ENCODE peak calls at places on chromosomes 5 and 9, in seven cellular contexts. V, N, P, K, C, J and M are unnamed samples.
A peak's percentile ranks its signal among the peaks of the same experiment; 100 is the strongest.

GRCh38 chr5:98771389-98772109 is 1.9 kb upstream of the RGMB start:
- DNase-seq in J (peak; percentile 89), N (peak; percentile 86), P (peak; percentile 95), K (no peak), V (peak; percentile 54), C (peak; percentile 68), M (peak; percentile 92)

GRCh38 chr5:122726990-122727616 is 47.8 kb upstream of the SNX2 start:
- DNase-seq in P (peak; percentile 77), V (no peak), J (no peak), K (no peak), C (no peak), N (no peak), M (peak; percentile 43)

GRCh38 chr9:101458955-101459631 is 23.5 kb upstream of the ALDOB start:
- DNase-seq in J (peak; percentile 96), C (peak; percentile 27), K (peak; percentile 51), N (peak; percentile 38), P (peak; percentile 83), V (peak; percentile 83), M (peak; percentile 85)

GRCh38 chr5:135384898-135385297 is 14.1 kb downstream of the MACROH2A1 start:
- DNase-seq in N (no peak), J (no peak), K (no peak), C (no peak), V (no peak), P (no peak), M (no peak)

GRCh38 chr5:133967124-133967523 is 1.3 kb downstream of the C5orf15 start:
- DNase-seq in P (no peak), K (no peak), V (no peak), C (no peak), J (no peak), N (no peak), M (peak; percentile 30)

GRCh38 chr5:140556438-140556837 is 835 bp downstream of the SRA1 start:
- DNase-seq in V (no peak), N (no peak), K (no peak), C (no peak), J (no peak), P (peak; percentile 46), M (peak; percentile 41)

GRCh38 chr5:147648597-147648996 is 133.9 kb downstream of the JAKMIP2 start:
- DNase-seq in J (no peak), P (no peak), N (no peak), C (no peak), K (no peak), V (no peak), M (no peak)

GRCh38 chr5:35963381-35963843 is 25.0 kb upstream of the CAPSL start:
- DNase-seq in P (peak; percentile 20), N (no peak), K (no peak), V (peak; percentile 69), C (no peak), J (peak; percentile 62), M (peak; percentile 8)

GRCh38 chr5:60196382-60197113 is 303.0 kb upstream of the PDE4D start:
- DNase-seq in V (no peak), P (peak; percentile 72), J (peak; percentile 51), K (no peak), C (peak; percentile 33), N (no peak), M (peak; percentile 93)

GRCh38 chr5:37771731-37772130 is 68.1 kb downstream of the GDNF start:
- DNase-seq in C (peak; percentile 88), K (no peak), J (no peak), P (peak; percentile 98), V (no peak), N (no peak), M (peak; percentile 95)

GRCh38 chr9:109109962-109110325 is 9.8 kb downstream of the TMEM245 start:
- DNase-seq in V (no peak), P (no peak), C (peak; percentile 8), N (no peak), J (no peak), K (no peak), M (peak; percentile 36)

GRCh38 chr5:72355706-72356299 is 35.6 kb downstream of the PTCD2 start:
- DNase-seq in J (peak; percentile 74), K (no peak), P (peak; percentile 22), N (peak; percentile 15), V (peak; percentile 45), C (no peak), M (peak; percentile 59)

GRCh38 chr5:68656936-68657857 is 436.6 kb upstream of the SLC30A5 start:
- DNase-seq in K (peak; percentile 27), V (peak; percentile 51), N (no peak), P (no peak), J (peak; percentile 88), C (peak; percentile 35), M (no peak)

GRCh38 chr9:70563437-70564204 is 149.2 kb upstream of the KLF9 start:
- DNase-seq in P (peak; percentile 76), V (no peak), K (no peak), C (no peak), J (no peak), N (no peak), M (peak; percentile 99)

GRCh38 chr9:133576591-133577462 is 32.4 kb downstream of the FAM163B start:
- DNase-seq in C (no peak), K (no peak), P (peak; percentile 28), V (no peak), J (no peak), N (no peak), M (no peak)

GRCh38 chr9:133572821-133573361 is 36.3 kb downstream of the FAM163B start:
- DNase-seq in J (no peak), N (no peak), V (no peak), K (no peak), P (no peak), C (no peak), M (no peak)

GRCh38 chr9:133573791-133574515 is 35.2 kb downstream of the FAM163B start:
- DNase-seq in V (no peak), N (no peak), C (no peak), K (no peak), P (no peak), J (no peak), M (no peak)

GRCh38 chr9:133575673-133576590 is 33.3 kb downstream of the FAM163B start:
- DNase-seq in N (no peak), J (no peak), V (no peak), C (no peak), P (no peak), K (no peak), M (no peak)

GRCh38 chr9:133574791-133575672 is 34.2 kb downstream of the FAM163B start:
- DNase-seq in K (no peak), P (no peak), J (no peak), C (no peak), N (no peak), V (no peak), M (no peak)
- H3K9ac ChIP-seq in K (no peak overlapping the region), P (no peak overlapping the region), J (no peak overlapping the region), C (no peak overlapping the region), N (no peak overlapping the region), V (no peak overlapping the region), M (no peak overlapping the region)

GRCh38 chr5:173691931-173692330 is 75.5 kb upstream of the BOD1 start:
- DNase-seq in C (no peak), N (no peak), P (no peak), K (no peak), J (no peak), V (no peak), M (no peak)
- H2BK120ac ChIP-seq in C (no peak overlapping the region), N (no peak overlapping the region), P (no peak overlapping the region), K (no peak overlapping the region), J (no peak overlapping the region), V (no peak overlapping the region), M (no peak overlapping the region)

GRCh38 chr5:109016300-109016699 is 268.6 kb downstream of the FER start:
- DNase-seq in N (no peak), J (no peak), C (no peak), V (no peak), P (peak; percentile 37), K (no peak), M (peak; percentile 45)

DNA sequence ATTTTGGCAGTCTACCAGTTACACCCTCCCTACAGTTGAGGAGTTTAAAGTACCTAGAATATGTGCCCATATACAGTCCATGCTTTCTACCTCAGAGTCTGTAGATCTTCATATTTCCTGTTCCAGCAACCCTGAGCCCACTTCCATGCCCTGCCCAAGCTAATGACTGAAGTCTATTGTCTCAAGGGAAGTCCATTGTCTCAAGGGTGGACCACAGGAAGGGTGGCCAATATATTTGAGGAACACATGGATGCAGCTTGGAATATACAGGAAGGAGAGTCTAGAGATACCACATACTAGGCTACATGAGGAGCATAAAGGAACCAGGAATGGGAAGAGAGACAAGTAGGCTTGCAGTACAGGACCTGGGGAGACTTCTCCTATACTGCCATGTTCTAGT is 274.4 kb downstream of the FER start:
- DNase-seq in V (no peak), N (no peak), C (no peak), P (no peak), J (no peak), K (no peak), M (no peak)
- H3K9ac ChIP-seq in V (no peak overlapping the region), N (no peak overlapping the region), C (no peak overlapping the region), P (no peak overlapping the region), J (no peak overlapping the region), K (no peak overlapping the region), M (no peak overlapping the region)

DNA sequence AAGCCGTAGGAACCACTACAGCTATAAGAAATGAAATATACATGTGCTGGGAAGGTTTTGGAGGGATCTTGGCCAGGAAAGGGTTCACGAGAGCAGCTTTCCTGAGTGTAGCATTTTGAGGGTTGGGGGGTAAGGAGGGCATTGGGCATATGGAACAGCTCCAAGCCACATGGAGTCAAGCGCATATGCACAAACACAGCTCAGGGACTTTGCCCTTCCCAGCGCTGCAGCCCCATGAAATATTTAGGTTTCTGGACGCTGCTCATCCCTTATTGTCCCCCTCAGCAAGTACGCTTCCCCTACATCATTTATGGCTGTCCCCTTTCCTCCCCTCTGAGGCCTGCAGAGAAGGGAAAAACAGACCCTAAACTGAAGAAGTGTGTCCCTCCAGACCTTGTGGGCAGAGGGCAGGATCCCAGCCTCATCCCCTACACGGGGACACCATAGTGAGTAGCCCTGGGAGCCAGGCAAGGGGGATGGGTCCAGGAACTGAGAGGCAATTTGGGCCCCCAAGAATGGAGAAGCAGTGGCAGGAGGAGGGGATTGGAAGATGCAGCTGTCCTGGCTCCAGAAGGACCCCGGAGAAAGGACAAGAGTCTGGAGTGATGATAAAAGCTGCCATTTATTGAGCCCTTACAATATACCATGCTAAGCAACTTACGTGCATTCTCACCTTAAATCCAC is 33.7 kb downstream of the PCDH1 start:
- DNase-seq in K (no peak), V (no peak), N (no peak), P (no peak), J (no peak), C (no peak), M (no peak)
- H2BK120ac ChIP-seq in K (peak overlapping the region; percentile 30), V (no peak overlapping the region), N (no peak overlapping the region), P (peak overlapping the region; percentile 70), J (peak overlapping the region; percentile 15), C (no peak overlapping the region), M (no peak overlapping the region)

DNA sequence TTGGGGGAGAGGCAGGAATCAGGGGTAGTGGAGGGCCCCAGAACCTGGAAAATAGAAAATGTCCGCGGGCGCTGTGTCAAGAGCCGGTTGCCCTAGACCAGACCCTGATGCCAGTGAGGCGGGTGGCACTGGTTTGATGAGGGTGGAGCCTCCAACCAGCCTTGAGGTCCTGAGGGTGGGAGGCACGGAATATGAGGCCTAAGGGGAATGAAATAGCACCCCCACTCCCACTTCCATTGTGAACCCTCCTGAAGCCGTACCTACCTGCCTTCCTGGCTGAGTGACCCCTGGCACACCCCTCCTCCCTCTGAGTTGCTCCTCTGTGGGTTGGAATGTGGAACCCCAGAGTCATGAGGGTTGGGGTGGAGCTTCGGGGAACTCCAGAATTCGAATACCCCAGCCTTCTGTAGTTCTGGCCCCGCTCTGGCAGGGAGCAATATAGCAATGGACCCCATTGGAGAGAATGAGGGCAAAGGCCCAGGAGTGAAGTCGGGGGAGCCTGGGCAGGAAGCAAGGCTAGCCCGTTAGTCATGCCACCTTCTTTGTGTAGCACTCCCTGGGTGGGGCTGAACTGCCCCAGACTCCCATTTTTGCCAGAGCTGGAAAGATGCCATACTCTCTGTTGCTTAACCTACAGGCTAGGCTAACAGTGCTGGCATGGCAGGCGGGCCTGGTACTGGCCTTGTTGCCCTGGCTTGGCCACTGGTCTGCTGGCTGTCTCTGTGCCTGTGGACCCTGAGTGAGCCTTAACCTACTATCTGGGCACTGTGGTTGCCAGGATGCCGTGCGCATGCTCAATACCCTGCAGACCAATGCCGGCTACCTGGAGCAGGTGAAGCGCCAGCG is 1.0 kb downstream of the FPGS start:
- DNase-seq in J (no peak), K (no peak), P (no peak), N (no peak), C (no peak), V (no peak), M (peak; percentile 30)
- H3K9ac ChIP-seq in J (peak overlapping the region; percentile 88), K (peak overlapping the region; percentile 82), P (peak overlapping the region; percentile 94), N (peak overlapping the region; percentile 87), C (peak overlapping the region; percentile 79), V (peak overlapping the region; percentile 78), M (peak overlapping the region; percentile 99)